ENCODE peak calls at places on chromosome 1, in eight cellular contexts. W is aorta; P is endothelial cell; M is germinal center; J is stimulated activated CD4-positive, alpha-beta T cell treated with anti-CD3 and anti-CD28 coated beads, Interleukin-4, amount 100 ng/mL, for 24 hours; G is HFFc6; B is HCT116; E is adrenal gland. V is an unnamed sample.

GRCh38 chr1:46057781-46058180 is 74.6 kb downstream of the PIK3R3 start:
- DNase-seq in W (no peak), P (no peak), M (no peak), J (no peak), G (no peak), B (no peak), E (no peak), V (no peak)

GRCh38 chr1:100463809-100464424 is 74.0 kb upstream of the GPR88 start:
- DNase-seq in W (peak; percentile 78), P (peak; percentile 43), M (peak; percentile 52), J (peak; percentile 70), G (peak; percentile 22), B (peak; percentile 39), E (peak; percentile 69), V (peak; percentile 74)

GRCh38 chr1:38034871-38035270 is 11.7 kb downstream of the POU3F1 start:
- DNase-seq in W (no peak), P (no peak), M (no peak), J (no peak), G (no peak), B (no peak), E (no peak), V (no peak)

GRCh38 chr1:200411406-200412257 is 1.8 kb upstream of the ZNF281 start:
- DNase-seq in W (no peak), P (peak; percentile 7), M (no peak), J (no peak), G (no peak), B (no peak), E (no peak), V (no peak)

GRCh38 chr1:204487256-204487615 is 7.4 kb downstream of the PIK3C2B start:
- DNase-seq in W (no peak), P (no peak), M (no peak), J (no peak), G (peak; percentile 20), B (no peak), E (no peak), V (no peak)

GRCh38 chr1:198254948-198255347 is 98.2 kb downstream of the NEK7 start:
- DNase-seq in W (no peak), P (no peak), M (no peak), J (no peak), G (no peak), B (no peak), E (no peak), V (no peak)

GRCh38 chr1:173669491-173669941 is at the start of gene ANKRD45:
- DNase-seq in W (peak; percentile 79), P (peak; percentile 84), M (peak; percentile 10), J (peak; percentile 8), G (no peak), B (no peak), E (peak; percentile 73), V (no peak)

GRCh38 chr1:17725084-17725718 is 29.9 kb upstream of the ACTL8 start:
- DNase-seq in W (no peak), P (no peak), M (no peak), J (no peak), G (no peak), B (peak; percentile 44), E (no peak), V (no peak)

GRCh38 chr1:204684206-204684536 is 1.4 kb downstream of the LRRN2 start:
- DNase-seq in W (no peak), P (peak; percentile 11), M (no peak), J (no peak), G (no peak), B (no peak), E (no peak), V (no peak)

GRCh38 chr1:75672528-75673393 is 51.7 kb upstream of the ACADM start:
- DNase-seq in W (no peak), P (no peak), M (no peak), J (no peak), G (peak; percentile 89), B (peak; percentile 55), E (no peak), V (no peak)

GRCh38 chr1:82775402-82776000 is 974.8 kb downstream of the ADGRL2 start:
- DNase-seq in W (peak; percentile 76), P (peak; percentile 59), M (peak; percentile 2), J (peak; percentile 18), G (no peak), B (peak; percentile 6), E (peak; percentile 20), V (peak; percentile 33)